ENCODE peak calls at places on chromosomes 7 and 10, in six cellular contexts. R is adipocyte; A is epithelial cell of esophagus; N is astrocyte of the spinal cord; T is stimulated activated CD8-positive, alpha-beta memory T cell treated with anti-CD3 and anti-CD28 coated beads, Interleukin-7, amount 100 ng/mL, for 4 hours; E is T-helper 17 cell. S is an unnamed sample.
A peak's percentile ranks its signal among the peaks of the same experiment; 100 is the strongest.

GRCh38 chr7:41164440-41164839 is 538.5 kb downstream of the INHBA start:
- DNase-seq in E (no peak), T (no peak), R (peak; percentile 22), N (peak; percentile 25), A (no peak), S (no peak)

GRCh38 chr10:58322072-58322834 is 12.6 kb upstream of the UBE2D1 start:
- DNase-seq in T (no peak), A (peak; percentile 15), N (peak; percentile 26), R (peak; percentile 38), E (no peak), S (peak; percentile 9)

GRCh38 chr10:131569851-131570715 is 258.6 kb upstream of the TCERG1L start:
- DNase-seq in E (no peak), T (no peak), A (no peak), N (no peak), R (no peak), S (peak; percentile 29)

GRCh38 chr7:27685893-27686292 is 23.2 kb upstream of the HIBADH start:
- DNase-seq in N (no peak), T (no peak), A (no peak), E (no peak), R (no peak), S (no peak)

GRCh38 chr10:58531084-58531695 is 18.5 kb downstream of the BICC1 start:
- DNase-seq in R (peak; percentile 79), N (peak; percentile 84), T (no peak), A (peak; percentile 78), E (no peak), S (peak; percentile 62)

GRCh38 chr10:34780818-34781380 is 34.2 kb downstream of the PARD3 start:
- DNase-seq in E (no peak), N (peak; percentile 76), T (no peak), A (no peak), R (peak; percentile 44), S (peak; percentile 23)

GRCh38 chr10:5458425-5458824 is 40.9 kb downstream of the CALML5 start:
- DNase-seq in T (no peak), N (no peak), R (no peak), E (no peak), A (no peak), S (no peak)

GRCh38 chr10:5559642-5560141 is 34.9 kb downstream of the CALML3 start:
- DNase-seq in E (no peak), T (no peak), N (peak; percentile 86), R (peak; percentile 75), A (no peak), S (peak; percentile 79)

GRCh38 chr7:71348751-71349415 is 216.9 kb downstream of the GALNT17 start:
- DNase-seq in R (no peak), A (peak; percentile 28), T (no peak), E (no peak), N (no peak), S (no peak)

GRCh38 chr7:2445047-2445446 is 31.2 kb downstream of the GRIFIN start:
- DNase-seq in T (no peak), R (no peak), A (no peak), E (no peak), N (no peak), S (no peak)

GRCh38 chr10:6328708-6329423 is 126.1 kb downstream of the PFKFB3 start:
- DNase-seq in N (no peak), A (no peak), R (no peak), T (no peak), E (no peak), S (no peak)

GRCh38 chr10:119211625-119212441 is 4.5 kb downstream of the GRK5 start:
- DNase-seq in A (no peak), T (no peak), N (peak; percentile 32), R (peak; percentile 36), E (no peak), S (peak; percentile 14)

GRCh38 chr7:149584530-149584929 is 86.9 kb upstream of the ZNF746 start:
- DNase-seq in R (no peak), T (no peak), E (no peak), N (no peak), A (no peak), S (no peak)

GRCh38 chr7:30238721-30239441 is 45.5 kb upstream of the ZNRF2 start:
- DNase-seq in A (peak; percentile 98), T (no peak), N (peak; percentile 58), R (peak; percentile 66), E (no peak), S (peak; percentile 85)

GRCh38 chr10:84683550-84683949 is 355.2 kb downstream of the CCSER2 start:
- DNase-seq in A (peak; percentile 74), N (no peak), E (no peak), T (no peak), R (no peak), S (no peak)

GRCh38 chr7:154287370-154287769 is 235.2 kb downstream of the DPP6 start:
- DNase-seq in N (no peak), E (no peak), T (no peak), R (no peak), A (no peak), S (no peak)

GRCh38 chr7:154909241-154910105 is 93.5 kb downstream of the PAXIP1 start:
- DNase-seq in T (no peak), R (no peak), E (no peak), A (no peak), N (no peak), S (no peak)